ENCODE peak calls at places on chromosomes 3 and 15, in eight cellular contexts. One of them, this sample, is unnamed.

GRCh38 chr3:125350597-125350996 is 24.5 kb downstream of the ZNF148 start:
- DNase-seq in activated T-cell treated with anti-CD3 and anti-CD28 coated beads for 1 hour: no peak
- DNase-seq in omental fat pad: no peak
- DNase-seq in aorta: no peak
- DNase-seq in stimulated activated naive CD8-positive, alpha-beta T cell treated with anti-CD3 and anti-CD28 coated beads, Interleukin-15, amount 100 ng/mL, for 72 hours: no peak
- DNase-seq in stimulated activated CD4-positive, alpha-beta T cell treated with anti-CD3 and anti-CD28 coated beads, Interleukin-2, amount 100 ng/mL, for 48 hours: no peak
- DNase-seq in Peyer's patch: no peak
- DNase-seq in activated CD8-positive, alpha-beta T cell treated with anti-CD3 and anti-CD28 coated beads, Interleukin-2, amount 10 ng/mL, durations not matched to agents 7 days and 5 days: no peak
- DNase-seq in this sample: no peak

GRCh38 chr3:10770981-10771380 is 45.0 kb upstream of the SLC6A11 start:
- DNase-seq in activated T-cell treated with anti-CD3 and anti-CD28 coated beads for 1 hour: no peak
- DNase-seq in omental fat pad: no peak
- DNase-seq in aorta: no peak
- DNase-seq in stimulated activated naive CD8-positive, alpha-beta T cell treated with anti-CD3 and anti-CD28 coated beads, Interleukin-15, amount 100 ng/mL, for 72 hours: no peak
- DNase-seq in stimulated activated CD4-positive, alpha-beta T cell treated with anti-CD3 and anti-CD28 coated beads, Interleukin-2, amount 100 ng/mL, for 48 hours: no peak
- DNase-seq in Peyer's patch: no peak
- DNase-seq in activated CD8-positive, alpha-beta T cell treated with anti-CD3 and anti-CD28 coated beads, Interleukin-2, amount 10 ng/mL, durations not matched to agents 7 days and 5 days: no peak
- DNase-seq in this sample: no peak

GRCh38 chr3:168589376-168589775 is 493.7 kb upstream of the GOLIM4 start:
- DNase-seq in activated T-cell treated with anti-CD3 and anti-CD28 coated beads for 1 hour: no peak
- DNase-seq in omental fat pad: no peak
- DNase-seq in aorta: no peak
- DNase-seq in stimulated activated naive CD8-positive, alpha-beta T cell treated with anti-CD3 and anti-CD28 coated beads, Interleukin-15, amount 100 ng/mL, for 72 hours: no peak
- DNase-seq in stimulated activated CD4-positive, alpha-beta T cell treated with anti-CD3 and anti-CD28 coated beads, Interleukin-2, amount 100 ng/mL, for 48 hours: no peak
- DNase-seq in Peyer's patch: no peak
- DNase-seq in activated CD8-positive, alpha-beta T cell treated with anti-CD3 and anti-CD28 coated beads, Interleukin-2, amount 10 ng/mL, durations not matched to agents 7 days and 5 days: no peak
- DNase-seq in this sample: no peak

GRCh38 chr15:35696767-35697231 is 150.8 kb upstream of the DPH6 start:
- DNase-seq in activated T-cell treated with anti-CD3 and anti-CD28 coated beads for 1 hour: no peak
- DNase-seq in omental fat pad: no peak
- DNase-seq in aorta: no peak
- DNase-seq in stimulated activated naive CD8-positive, alpha-beta T cell treated with anti-CD3 and anti-CD28 coated beads, Interleukin-15, amount 100 ng/mL, for 72 hours: no peak
- DNase-seq in stimulated activated CD4-positive, alpha-beta T cell treated with anti-CD3 and anti-CD28 coated beads, Interleukin-2, amount 100 ng/mL, for 48 hours: no peak
- DNase-seq in Peyer's patch: no peak
- DNase-seq in activated CD8-positive, alpha-beta T cell treated with anti-CD3 and anti-CD28 coated beads, Interleukin-2, amount 10 ng/mL, durations not matched to agents 7 days and 5 days: no peak
- DNase-seq in this sample: no peak

GRCh38 chr3:104907507-104907906 is 459.2 kb upstream of the ALCAM start:
- DNase-seq in activated T-cell treated with anti-CD3 and anti-CD28 coated beads for 1 hour: no peak
- DNase-seq in omental fat pad: no peak
- DNase-seq in aorta: peak
- DNase-seq in stimulated activated naive CD8-positive, alpha-beta T cell treated with anti-CD3 and anti-CD28 coated beads, Interleukin-15, amount 100 ng/mL, for 72 hours: no peak
- DNase-seq in stimulated activated CD4-positive, alpha-beta T cell treated with anti-CD3 and anti-CD28 coated beads, Interleukin-2, amount 100 ng/mL, for 48 hours: no peak
- DNase-seq in Peyer's patch: no peak
- DNase-seq in activated CD8-positive, alpha-beta T cell treated with anti-CD3 and anti-CD28 coated beads, Interleukin-2, amount 10 ng/mL, durations not matched to agents 7 days and 5 days: no peak
- DNase-seq in this sample: no peak

GRCh38 chr3:40309925-40310635 is 573 bp downstream of the EIF1B start:
- DNase-seq in activated T-cell treated with anti-CD3 and anti-CD28 coated beads for 1 hour: peak
- DNase-seq in omental fat pad: no peak
- DNase-seq in aorta: peak
- DNase-seq in stimulated activated naive CD8-positive, alpha-beta T cell treated with anti-CD3 and anti-CD28 coated beads, Interleukin-15, amount 100 ng/mL, for 72 hours: peak
- DNase-seq in stimulated activated CD4-positive, alpha-beta T cell treated with anti-CD3 and anti-CD28 coated beads, Interleukin-2, amount 100 ng/mL, for 48 hours: peak
- DNase-seq in Peyer's patch: peak
- DNase-seq in activated CD8-positive, alpha-beta T cell treated with anti-CD3 and anti-CD28 coated beads, Interleukin-2, amount 10 ng/mL, durations not matched to agents 7 days and 5 days: peak
- DNase-seq in this sample: peak

GRCh38 chr15:83889995-83890394 is 236.1 kb downstream of the ADAMTSL3 start:
- DNase-seq in activated T-cell treated with anti-CD3 and anti-CD28 coated beads for 1 hour: no peak
- DNase-seq in omental fat pad: no peak
- DNase-seq in aorta: no peak
- DNase-seq in stimulated activated naive CD8-positive, alpha-beta T cell treated with anti-CD3 and anti-CD28 coated beads, Interleukin-15, amount 100 ng/mL, for 72 hours: no peak
- DNase-seq in stimulated activated CD4-positive, alpha-beta T cell treated with anti-CD3 and anti-CD28 coated beads, Interleukin-2, amount 100 ng/mL, for 48 hours: no peak
- DNase-seq in Peyer's patch: no peak
- DNase-seq in activated CD8-positive, alpha-beta T cell treated with anti-CD3 and anti-CD28 coated beads, Interleukin-2, amount 10 ng/mL, durations not matched to agents 7 days and 5 days: no peak
- DNase-seq in this sample: no peak

GRCh38 chr15:39232512-39232911 is 348.4 kb upstream of the THBS1 start:
- DNase-seq in activated T-cell treated with anti-CD3 and anti-CD28 coated beads for 1 hour: no peak
- DNase-seq in omental fat pad: no peak
- DNase-seq in aorta: no peak
- DNase-seq in stimulated activated naive CD8-positive, alpha-beta T cell treated with anti-CD3 and anti-CD28 coated beads, Interleukin-15, amount 100 ng/mL, for 72 hours: no peak
- DNase-seq in stimulated activated CD4-positive, alpha-beta T cell treated with anti-CD3 and anti-CD28 coated beads, Interleukin-2, amount 100 ng/mL, for 48 hours: no peak
- DNase-seq in Peyer's patch: no peak
- DNase-seq in activated CD8-positive, alpha-beta T cell treated with anti-CD3 and anti-CD28 coated beads, Interleukin-2, amount 10 ng/mL, durations not matched to agents 7 days and 5 days: no peak
- DNase-seq in this sample: no peak

GRCh38 chr3:160486459-160486869 is 36.9 kb upstream of the TRIM59 start:
- DNase-seq in activated T-cell treated with anti-CD3 and anti-CD28 coated beads for 1 hour: no peak
- DNase-seq in omental fat pad: no peak
- DNase-seq in aorta: no peak
- DNase-seq in stimulated activated naive CD8-positive, alpha-beta T cell treated with anti-CD3 and anti-CD28 coated beads, Interleukin-15, amount 100 ng/mL, for 72 hours: no peak
- DNase-seq in stimulated activated CD4-positive, alpha-beta T cell treated with anti-CD3 and anti-CD28 coated beads, Interleukin-2, amount 100 ng/mL, for 48 hours: peak
- DNase-seq in Peyer's patch: no peak
- DNase-seq in activated CD8-positive, alpha-beta T cell treated with anti-CD3 and anti-CD28 coated beads, Interleukin-2, amount 10 ng/mL, durations not matched to agents 7 days and 5 days: peak
- DNase-seq in this sample: no peak

GRCh38 chr3:184238246-184238818 is 8.9 kb downstream of the VWA5B2 start:
- DNase-seq in activated T-cell treated with anti-CD3 and anti-CD28 coated beads for 1 hour: no peak
- DNase-seq in omental fat pad: no peak
- DNase-seq in aorta: no peak
- DNase-seq in stimulated activated naive CD8-positive, alpha-beta T cell treated with anti-CD3 and anti-CD28 coated beads, Interleukin-15, amount 100 ng/mL, for 72 hours: no peak
- DNase-seq in stimulated activated CD4-positive, alpha-beta T cell treated with anti-CD3 and anti-CD28 coated beads, Interleukin-2, amount 100 ng/mL, for 48 hours: no peak
- DNase-seq in Peyer's patch: no peak
- DNase-seq in activated CD8-positive, alpha-beta T cell treated with anti-CD3 and anti-CD28 coated beads, Interleukin-2, amount 10 ng/mL, durations not matched to agents 7 days and 5 days: no peak
- DNase-seq in this sample: no peak

GRCh38 chr15:45645026-45645980 is 10.5 kb downstream of the SQOR start:
- DNase-seq in activated T-cell treated with anti-CD3 and anti-CD28 coated beads for 1 hour: no peak
- DNase-seq in omental fat pad: no peak
- DNase-seq in aorta: no peak
- DNase-seq in stimulated activated naive CD8-positive, alpha-beta T cell treated with anti-CD3 and anti-CD28 coated beads, Interleukin-15, amount 100 ng/mL, for 72 hours: peak
- DNase-seq in stimulated activated CD4-positive, alpha-beta T cell treated with anti-CD3 and anti-CD28 coated beads, Interleukin-2, amount 100 ng/mL, for 48 hours: no peak
- DNase-seq in Peyer's patch: no peak
- DNase-seq in activated CD8-positive, alpha-beta T cell treated with anti-CD3 and anti-CD28 coated beads, Interleukin-2, amount 10 ng/mL, durations not matched to agents 7 days and 5 days: no peak
- DNase-seq in this sample: no peak

GRCh38 chr15:78177447-78177873 is 28.3 kb downstream of the IDH3A start:
- DNase-seq in activated T-cell treated with anti-CD3 and anti-CD28 coated beads for 1 hour: peak
- DNase-seq in omental fat pad: no peak
- DNase-seq in aorta: no peak
- DNase-seq in stimulated activated naive CD8-positive, alpha-beta T cell treated with anti-CD3 and anti-CD28 coated beads, Interleukin-15, amount 100 ng/mL, for 72 hours: peak
- DNase-seq in stimulated activated CD4-positive, alpha-beta T cell treated with anti-CD3 and anti-CD28 coated beads, Interleukin-2, amount 100 ng/mL, for 48 hours: peak
- DNase-seq in Peyer's patch: peak
- DNase-seq in activated CD8-positive, alpha-beta T cell treated with anti-CD3 and anti-CD28 coated beads, Interleukin-2, amount 10 ng/mL, durations not matched to agents 7 days and 5 days: peak
- DNase-seq in this sample: no peak

GRCh38 chr3:67016522-67017080 is 18.5 kb downstream of the KBTBD8 start:
- DNase-seq in activated T-cell treated with anti-CD3 and anti-CD28 coated beads for 1 hour: no peak
- DNase-seq in omental fat pad: no peak
- DNase-seq in aorta: no peak
- DNase-seq in stimulated activated naive CD8-positive, alpha-beta T cell treated with anti-CD3 and anti-CD28 coated beads, Interleukin-15, amount 100 ng/mL, for 72 hours: no peak
- DNase-seq in stimulated activated CD4-positive, alpha-beta T cell treated with anti-CD3 and anti-CD28 coated beads, Interleukin-2, amount 100 ng/mL, for 48 hours: no peak
- DNase-seq in Peyer's patch: peak
- DNase-seq in activated CD8-positive, alpha-beta T cell treated with anti-CD3 and anti-CD28 coated beads, Interleukin-2, amount 10 ng/mL, durations not matched to agents 7 days and 5 days: no peak
- DNase-seq in this sample: no peak

GRCh38 chr3:52495096-52495495 is at the start of gene STAB1:
- DNase-seq in activated T-cell treated with anti-CD3 and anti-CD28 coated beads for 1 hour: no peak
- DNase-seq in omental fat pad: no peak
- DNase-seq in aorta: no peak
- DNase-seq in stimulated activated naive CD8-positive, alpha-beta T cell treated with anti-CD3 and anti-CD28 coated beads, Interleukin-15, amount 100 ng/mL, for 72 hours: no peak
- DNase-seq in stimulated activated CD4-positive, alpha-beta T cell treated with anti-CD3 and anti-CD28 coated beads, Interleukin-2, amount 100 ng/mL, for 48 hours: no peak
- DNase-seq in Peyer's patch: peak
- DNase-seq in activated CD8-positive, alpha-beta T cell treated with anti-CD3 and anti-CD28 coated beads, Interleukin-2, amount 10 ng/mL, durations not matched to agents 7 days and 5 days: no peak
- DNase-seq in this sample: no peak

GRCh38 chr3:15323063-15323462 is 9.3 kb downstream of the SH3BP5 start:
- DNase-seq in activated T-cell treated with anti-CD3 and anti-CD28 coated beads for 1 hour: no peak
- DNase-seq in omental fat pad: no peak
- DNase-seq in aorta: no peak
- DNase-seq in stimulated activated naive CD8-positive, alpha-beta T cell treated with anti-CD3 and anti-CD28 coated beads, Interleukin-15, amount 100 ng/mL, for 72 hours: no peak
- DNase-seq in stimulated activated CD4-positive, alpha-beta T cell treated with anti-CD3 and anti-CD28 coated beads, Interleukin-2, amount 100 ng/mL, for 48 hours: no peak
- DNase-seq in Peyer's patch: no peak
- DNase-seq in activated CD8-positive, alpha-beta T cell treated with anti-CD3 and anti-CD28 coated beads, Interleukin-2, amount 10 ng/mL, durations not matched to agents 7 days and 5 days: no peak
- DNase-seq in this sample: no peak

GRCh38 chr3:99850608-99851007 is 32.9 kb downstream of the CMSS1 start:
- DNase-seq in activated T-cell treated with anti-CD3 and anti-CD28 coated beads for 1 hour: no peak
- DNase-seq in omental fat pad: no peak
- DNase-seq in aorta: no peak
- DNase-seq in stimulated activated naive CD8-positive, alpha-beta T cell treated with anti-CD3 and anti-CD28 coated beads, Interleukin-15, amount 100 ng/mL, for 72 hours: no peak
- DNase-seq in stimulated activated CD4-positive, alpha-beta T cell treated with anti-CD3 and anti-CD28 coated beads, Interleukin-2, amount 100 ng/mL, for 48 hours: no peak
- DNase-seq in Peyer's patch: no peak
- DNase-seq in activated CD8-positive, alpha-beta T cell treated with anti-CD3 and anti-CD28 coated beads, Interleukin-2, amount 10 ng/mL, durations not matched to agents 7 days and 5 days: no peak
- DNase-seq in this sample: no peak

GRCh38 chr3:160869825-160870224 is 113.8 kb downstream of the PPM1L start:
- DNase-seq in activated T-cell treated with anti-CD3 and anti-CD28 coated beads for 1 hour: no peak
- DNase-seq in omental fat pad: no peak
- DNase-seq in aorta: no peak
- DNase-seq in stimulated activated naive CD8-positive, alpha-beta T cell treated with anti-CD3 and anti-CD28 coated beads, Interleukin-15, amount 100 ng/mL, for 72 hours: no peak
- DNase-seq in stimulated activated CD4-positive, alpha-beta T cell treated with anti-CD3 and anti-CD28 coated beads, Interleukin-2, amount 100 ng/mL, for 48 hours: no peak
- DNase-seq in Peyer's patch: no peak
- DNase-seq in activated CD8-positive, alpha-beta T cell treated with anti-CD3 and anti-CD28 coated beads, Interleukin-2, amount 10 ng/mL, durations not matched to agents 7 days and 5 days: no peak
- DNase-seq in this sample: no peak

GRCh38 chr3:15315003-15315402 is 17.4 kb downstream of the SH3BP5 start:
- DNase-seq in activated T-cell treated with anti-CD3 and anti-CD28 coated beads for 1 hour: no peak
- DNase-seq in omental fat pad: no peak
- DNase-seq in aorta: peak
- DNase-seq in stimulated activated naive CD8-positive, alpha-beta T cell treated with anti-CD3 and anti-CD28 coated beads, Interleukin-15, amount 100 ng/mL, for 72 hours: no peak
- DNase-seq in stimulated activated CD4-positive, alpha-beta T cell treated with anti-CD3 and anti-CD28 coated beads, Interleukin-2, amount 100 ng/mL, for 48 hours: no peak
- DNase-seq in Peyer's patch: peak
- DNase-seq in activated CD8-positive, alpha-beta T cell treated with anti-CD3 and anti-CD28 coated beads, Interleukin-2, amount 10 ng/mL, durations not matched to agents 7 days and 5 days: no peak
- DNase-seq in this sample: no peak

GRCh38 chr3:23950303-23950702 is 5.2 kb downstream of the NR1D2 start:
- DNase-seq in activated T-cell treated with anti-CD3 and anti-CD28 coated beads for 1 hour: no peak
- DNase-seq in omental fat pad: no peak
- DNase-seq in aorta: no peak
- DNase-seq in stimulated activated naive CD8-positive, alpha-beta T cell treated with anti-CD3 and anti-CD28 coated beads, Interleukin-15, amount 100 ng/mL, for 72 hours: no peak
- DNase-seq in stimulated activated CD4-positive, alpha-beta T cell treated with anti-CD3 and anti-CD28 coated beads, Interleukin-2, amount 100 ng/mL, for 48 hours: no peak
- DNase-seq in Peyer's patch: no peak
- DNase-seq in activated CD8-positive, alpha-beta T cell treated with anti-CD3 and anti-CD28 coated beads, Interleukin-2, amount 10 ng/mL, durations not matched to agents 7 days and 5 days: no peak
- DNase-seq in this sample: no peak

GRCh38 chr3:188780188-188781147 is 391.3 kb upstream of the TPRG1 start:
- DNase-seq in activated T-cell treated with anti-CD3 and anti-CD28 coated beads for 1 hour: no peak
- DNase-seq in omental fat pad: no peak
- DNase-seq in aorta: no peak
- DNase-seq in stimulated activated naive CD8-positive, alpha-beta T cell treated with anti-CD3 and anti-CD28 coated beads, Interleukin-15, amount 100 ng/mL, for 72 hours: no peak
- DNase-seq in stimulated activated CD4-positive, alpha-beta T cell treated with anti-CD3 and anti-CD28 coated beads, Interleukin-2, amount 100 ng/mL, for 48 hours: no peak
- DNase-seq in Peyer's patch: peak
- DNase-seq in activated CD8-positive, alpha-beta T cell treated with anti-CD3 and anti-CD28 coated beads, Interleukin-2, amount 10 ng/mL, durations not matched to agents 7 days and 5 days: no peak
- DNase-seq in this sample: no peak

GRCh38 chr15:64806509-64806908 is 18.9 kb downstream of the PIF1 start:
- DNase-seq in activated T-cell treated with anti-CD3 and anti-CD28 coated beads for 1 hour: no peak
- DNase-seq in omental fat pad: no peak
- DNase-seq in aorta: no peak
- DNase-seq in stimulated activated naive CD8-positive, alpha-beta T cell treated with anti-CD3 and anti-CD28 coated beads, Interleukin-15, amount 100 ng/mL, for 72 hours: no peak
- DNase-seq in stimulated activated CD4-positive, alpha-beta T cell treated with anti-CD3 and anti-CD28 coated beads, Interleukin-2, amount 100 ng/mL, for 48 hours: no peak
- DNase-seq in Peyer's patch: no peak
- DNase-seq in activated CD8-positive, alpha-beta T cell treated with anti-CD3 and anti-CD28 coated beads, Interleukin-2, amount 10 ng/mL, durations not matched to agents 7 days and 5 days: no peak
- DNase-seq in this sample: no peak

GRCh38 chr3:45997942-45998341 is 2.3 kb upstream of the FYCO1 start:
- DNase-seq in activated T-cell treated with anti-CD3 and anti-CD28 coated beads for 1 hour: no peak
- DNase-seq in omental fat pad: no peak
- DNase-seq in aorta: no peak
- DNase-seq in stimulated activated naive CD8-positive, alpha-beta T cell treated with anti-CD3 and anti-CD28 coated beads, Interleukin-15, amount 100 ng/mL, for 72 hours: no peak
- DNase-seq in stimulated activated CD4-positive, alpha-beta T cell treated with anti-CD3 and anti-CD28 coated beads, Interleukin-2, amount 100 ng/mL, for 48 hours: no peak
- DNase-seq in Peyer's patch: no peak
- DNase-seq in activated CD8-positive, alpha-beta T cell treated with anti-CD3 and anti-CD28 coated beads, Interleukin-2, amount 10 ng/mL, durations not matched to agents 7 days and 5 days: no peak
- DNase-seq in this sample: no peak